ENCODE peak calls at places on chromosomes 3 and 15, in nine cellular contexts. One of them, this sample, is unnamed.

GRCh38 chr3:107881517-107881916 is 209.3 kb downstream of the CD47 start:
- DNase-seq in cardiac fibroblast: no peak
- DNase-seq in GM06990: no peak
- DNase-seq in GM10248: no peak
- DNase-seq in activated B cell treated with CpG ODN at 0.5 μM for 24 hours: no peak
- DNase-seq in esophagus muscularis mucosa: no peak
- DNase-seq in lower leg skin: no peak
- DNase-seq in Panc1: no peak
- DNase-seq in endothelial cell: no peak
- DNase-seq in this sample: no peak

GRCh38 chr3:188153498-188153948 is 434 bp upstream of the LPP start:
- DNase-seq in cardiac fibroblast: peak
- DNase-seq in GM06990: no peak
- DNase-seq in GM10248: no peak
- DNase-seq in activated B cell treated with CpG ODN at 0.5 μM for 24 hours: no peak
- DNase-seq in esophagus muscularis mucosa: peak
- DNase-seq in lower leg skin: peak
- DNase-seq in Panc1: peak
- DNase-seq in endothelial cell: peak
- DNase-seq in this sample: no peak

GRCh38 chr3:47347217-47347801 is 33.5 kb upstream of the PTPN23 start:
- DNase-seq in cardiac fibroblast: peak
- DNase-seq in GM06990: peak
- DNase-seq in GM10248: peak
- DNase-seq in activated B cell treated with CpG ODN at 0.5 μM for 24 hours: no peak
- DNase-seq in esophagus muscularis mucosa: no peak
- DNase-seq in lower leg skin: no peak
- DNase-seq in Panc1: no peak
- DNase-seq in endothelial cell: no peak
- DNase-seq in this sample: no peak

GRCh38 chr3:64122476-64122875 is 99.2 kb upstream of the PSMD6 start:
- DNase-seq in cardiac fibroblast: no peak
- DNase-seq in GM06990: no peak
- DNase-seq in GM10248: no peak
- DNase-seq in activated B cell treated with CpG ODN at 0.5 μM for 24 hours: no peak
- DNase-seq in esophagus muscularis mucosa: no peak
- DNase-seq in lower leg skin: no peak
- DNase-seq in Panc1: no peak
- DNase-seq in endothelial cell: no peak
- DNase-seq in this sample: no peak

GRCh38 chr3:117736851-117737250 is 1027.3 kb downstream of the TUSC7 start:
- DNase-seq in cardiac fibroblast: peak
- DNase-seq in GM06990: no peak
- DNase-seq in GM10248: no peak
- DNase-seq in activated B cell treated with CpG ODN at 0.5 μM for 24 hours: no peak
- DNase-seq in esophagus muscularis mucosa: no peak
- DNase-seq in lower leg skin: no peak
- DNase-seq in Panc1: no peak
- DNase-seq in endothelial cell: no peak
- DNase-seq in this sample: no peak

GRCh38 chr15:40441736-40442531 is 1.2 kb downstream of the BAHD1 start:
- DNase-seq in cardiac fibroblast: no peak
- DNase-seq in GM06990: peak
- DNase-seq in GM10248: peak
- DNase-seq in activated B cell treated with CpG ODN at 0.5 μM for 24 hours: peak
- DNase-seq in esophagus muscularis mucosa: no peak
- DNase-seq in lower leg skin: no peak
- DNase-seq in Panc1: no peak
- DNase-seq in endothelial cell: peak
- DNase-seq in this sample: peak

GRCh38 chr3:84759361-84759760 is 199.4 kb upstream of the CADM2 start:
- DNase-seq in cardiac fibroblast: no peak
- DNase-seq in GM06990: no peak
- DNase-seq in GM10248: no peak
- DNase-seq in activated B cell treated with CpG ODN at 0.5 μM for 24 hours: no peak
- DNase-seq in esophagus muscularis mucosa: no peak
- DNase-seq in lower leg skin: no peak
- DNase-seq in Panc1: no peak
- DNase-seq in endothelial cell: no peak
- DNase-seq in this sample: no peak

GRCh38 chr15:95296626-95297025 is 1033.9 kb upstream of the NR2F2 start:
- DNase-seq in cardiac fibroblast: no peak
- DNase-seq in GM06990: no peak
- DNase-seq in GM10248: no peak
- DNase-seq in activated B cell treated with CpG ODN at 0.5 μM for 24 hours: no peak
- DNase-seq in esophagus muscularis mucosa: no peak
- DNase-seq in lower leg skin: no peak
- DNase-seq in Panc1: no peak
- DNase-seq in endothelial cell: no peak
- DNase-seq in this sample: no peak

GRCh38 chr15:64344651-64345262 is 11.2 kb downstream of the CSNK1G1 start:
- DNase-seq in cardiac fibroblast: peak
- DNase-seq in GM06990: no peak
- DNase-seq in GM10248: no peak
- DNase-seq in activated B cell treated with CpG ODN at 0.5 μM for 24 hours: no peak
- DNase-seq in esophagus muscularis mucosa: no peak
- DNase-seq in lower leg skin: no peak
- DNase-seq in Panc1: no peak
- DNase-seq in endothelial cell: no peak
- DNase-seq in this sample: no peak

GRCh38 chr3:108001457-108001856 is 89.4 kb downstream of the CD47 start:
- DNase-seq in cardiac fibroblast: peak
- DNase-seq in GM06990: no peak
- DNase-seq in GM10248: no peak
- DNase-seq in activated B cell treated with CpG ODN at 0.5 μM for 24 hours: no peak
- DNase-seq in esophagus muscularis mucosa: no peak
- DNase-seq in lower leg skin: no peak
- DNase-seq in Panc1: no peak
- DNase-seq in endothelial cell: no peak
- DNase-seq in this sample: no peak

GRCh38 chr15:31327674-31328424 is 1.2 kb downstream of the KLF13 start:
- DNase-seq in cardiac fibroblast: peak
- DNase-seq in GM06990: peak
- DNase-seq in GM10248: peak
- DNase-seq in activated B cell treated with CpG ODN at 0.5 μM for 24 hours: peak
- DNase-seq in esophagus muscularis mucosa: no peak
- DNase-seq in lower leg skin: peak
- DNase-seq in Panc1: no peak
- DNase-seq in endothelial cell: peak
- DNase-seq in this sample: peak

GRCh38 chr15:56821721-56822425 is 88.6 kb upstream of the ZNF280D start:
- DNase-seq in cardiac fibroblast: peak
- DNase-seq in GM06990: peak
- DNase-seq in GM10248: peak
- DNase-seq in activated B cell treated with CpG ODN at 0.5 μM for 24 hours: no peak
- DNase-seq in esophagus muscularis mucosa: no peak
- DNase-seq in lower leg skin: no peak
- DNase-seq in Panc1: peak
- DNase-seq in endothelial cell: peak
- DNase-seq in this sample: peak

DNA sequence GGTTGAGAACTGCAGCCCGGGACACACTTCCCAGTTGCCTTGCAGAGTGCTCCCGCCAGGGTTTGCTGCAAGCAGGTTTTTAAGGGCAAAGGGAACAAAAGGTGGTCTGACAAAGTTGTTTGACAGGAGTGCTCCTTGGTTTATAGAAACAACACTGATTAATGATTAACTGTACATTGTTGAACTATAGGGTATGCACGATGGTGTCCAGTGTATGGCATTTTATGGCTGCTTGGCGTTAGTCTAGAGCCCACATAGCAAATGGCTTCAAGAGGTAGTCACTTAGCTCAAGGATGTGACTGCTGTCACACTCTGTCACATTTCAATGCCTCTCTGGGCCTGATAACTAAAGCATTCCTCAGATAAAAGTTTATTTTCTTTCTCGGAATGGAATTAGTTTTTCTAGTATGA is 61.2 kb upstream of the GATM start:
- DNase-seq in cardiac fibroblast: no peak
- DNase-seq in GM06990: no peak
- DNase-seq in GM10248: no peak
- DNase-seq in activated B cell treated with CpG ODN at 0.5 μM for 24 hours: no peak
- DNase-seq in esophagus muscularis mucosa: no peak
- DNase-seq in lower leg skin: no peak
- DNase-seq in Panc1: no peak
- DNase-seq in endothelial cell: no peak
- DNase-seq in this sample: no peak
- TF ChIP-seq CTCF in cardiac fibroblast: no peak
- TF ChIP-seq CTCF in GM06990: no peak
- TF ChIP-seq CTCF in GM10248: no peak
- TF ChIP-seq CTCF in activated B cell treated with CpG ODN at 0.5 μM for 24 hours: no peak
- TF ChIP-seq CTCF in esophagus muscularis mucosa: no peak
- TF ChIP-seq CTCF in lower leg skin: no peak
- TF ChIP-seq CTCF in Panc1: no peak
- TF ChIP-seq CTCF in endothelial cell: no peak
- TF ChIP-seq CTCF in this sample: no peak

DNA sequence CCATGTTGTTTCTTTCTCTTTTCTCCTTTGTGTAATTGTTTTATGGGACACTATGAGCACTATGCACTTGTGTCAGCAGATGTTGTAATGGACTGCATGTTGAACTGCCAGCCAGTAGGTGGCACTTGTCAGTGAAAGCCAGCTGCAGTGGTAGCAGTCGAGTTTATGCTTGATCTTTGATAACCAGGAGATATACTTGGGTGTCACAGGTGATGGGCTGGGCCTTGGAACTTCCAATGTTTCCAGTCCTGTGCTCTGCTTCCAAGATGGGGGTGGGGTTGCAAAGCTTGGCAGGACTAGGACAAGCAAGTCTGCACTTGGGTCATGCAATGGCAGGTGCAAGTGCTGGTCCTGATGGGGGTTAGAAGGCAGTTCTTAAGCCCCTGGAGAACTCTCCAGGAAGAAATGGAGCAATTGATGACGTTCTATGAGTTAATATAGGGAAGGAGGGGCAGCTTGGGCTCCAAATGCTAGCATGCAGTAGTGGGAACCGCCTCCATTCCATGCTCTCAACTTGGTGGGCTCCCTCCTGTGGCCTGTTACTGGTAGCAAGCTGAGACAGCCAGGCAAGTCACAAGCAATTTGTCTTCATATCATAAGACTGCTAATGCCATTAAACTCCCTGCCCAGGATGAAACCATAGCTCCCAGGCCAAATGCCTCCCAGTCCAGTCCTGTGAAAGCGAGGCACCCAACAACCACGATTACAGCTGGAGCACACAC is 287.3 kb downstream of the CGGBP1 start:
- DNase-seq in cardiac fibroblast: peak
- DNase-seq in GM06990: peak
- DNase-seq in GM10248: peak
- DNase-seq in activated B cell treated with CpG ODN at 0.5 μM for 24 hours: no peak
- DNase-seq in esophagus muscularis mucosa: no peak
- DNase-seq in lower leg skin: no peak
- DNase-seq in Panc1: peak
- DNase-seq in endothelial cell: peak
- DNase-seq in this sample: no peak
- TF ChIP-seq CTCF in cardiac fibroblast: peak
- TF ChIP-seq CTCF in GM06990: peak
- TF ChIP-seq CTCF in GM10248: peak
- TF ChIP-seq CTCF in activated B cell treated with CpG ODN at 0.5 μM for 24 hours: no peak
- TF ChIP-seq CTCF in esophagus muscularis mucosa: peak
- TF ChIP-seq CTCF in lower leg skin: no peak
- TF ChIP-seq CTCF in Panc1: peak
- TF ChIP-seq CTCF in endothelial cell: peak
- TF ChIP-seq CTCF in this sample: peak

GRCh38 chr3:41198950-41199865 is at the start of gene CTNNB1:
- DNase-seq in cardiac fibroblast: peak
- DNase-seq in GM06990: peak
- DNase-seq in GM10248: peak
- DNase-seq in activated B cell treated with CpG ODN at 0.5 μM for 24 hours: peak
- DNase-seq in esophagus muscularis mucosa: peak
- DNase-seq in lower leg skin: peak
- DNase-seq in Panc1: no peak
- DNase-seq in endothelial cell: peak
- DNase-seq in this sample: peak
- TF ChIP-seq CTCF in cardiac fibroblast: no peak
- TF ChIP-seq CTCF in GM06990: no peak
- TF ChIP-seq CTCF in GM10248: no peak
- TF ChIP-seq CTCF in activated B cell treated with CpG ODN at 0.5 μM for 24 hours: no peak
- TF ChIP-seq CTCF in esophagus muscularis mucosa: peak
- TF ChIP-seq CTCF in lower leg skin: no peak
- TF ChIP-seq CTCF in Panc1: no peak
- TF ChIP-seq CTCF in endothelial cell: peak
- TF ChIP-seq CTCF in this sample: no peak

GRCh38 chr3:186004671-186005070 is 66.9 kb upstream of the TRA2B start:
- DNase-seq in cardiac fibroblast: no peak
- DNase-seq in GM06990: no peak
- DNase-seq in GM10248: no peak
- DNase-seq in activated B cell treated with CpG ODN at 0.5 μM for 24 hours: no peak
- DNase-seq in esophagus muscularis mucosa: peak
- DNase-seq in lower leg skin: peak
- DNase-seq in Panc1: no peak
- DNase-seq in endothelial cell: no peak
- DNase-seq in this sample: no peak

GRCh38 chr3:186004209-186004608 is 66.4 kb upstream of the TRA2B start:
- DNase-seq in cardiac fibroblast: no peak
- DNase-seq in GM06990: no peak
- DNase-seq in GM10248: no peak
- DNase-seq in activated B cell treated with CpG ODN at 0.5 μM for 24 hours: no peak
- DNase-seq in esophagus muscularis mucosa: no peak
- DNase-seq in lower leg skin: no peak
- DNase-seq in Panc1: no peak
- DNase-seq in endothelial cell: no peak
- DNase-seq in this sample: no peak

GRCh38 chr3:186001838-186002237 is 64.0 kb upstream of the TRA2B start:
- DNase-seq in cardiac fibroblast: no peak
- DNase-seq in GM06990: no peak
- DNase-seq in GM10248: no peak
- DNase-seq in activated B cell treated with CpG ODN at 0.5 μM for 24 hours: no peak
- DNase-seq in esophagus muscularis mucosa: no peak
- DNase-seq in lower leg skin: no peak
- DNase-seq in Panc1: no peak
- DNase-seq in endothelial cell: no peak
- DNase-seq in this sample: no peak

GRCh38 chr3:186003610-186004009 is 65.8 kb upstream of the TRA2B start:
- DNase-seq in cardiac fibroblast: no peak
- DNase-seq in GM06990: no peak
- DNase-seq in GM10248: peak
- DNase-seq in activated B cell treated with CpG ODN at 0.5 μM for 24 hours: no peak
- DNase-seq in esophagus muscularis mucosa: no peak
- DNase-seq in lower leg skin: peak
- DNase-seq in Panc1: no peak
- DNase-seq in endothelial cell: no peak
- DNase-seq in this sample: no peak

DNA sequence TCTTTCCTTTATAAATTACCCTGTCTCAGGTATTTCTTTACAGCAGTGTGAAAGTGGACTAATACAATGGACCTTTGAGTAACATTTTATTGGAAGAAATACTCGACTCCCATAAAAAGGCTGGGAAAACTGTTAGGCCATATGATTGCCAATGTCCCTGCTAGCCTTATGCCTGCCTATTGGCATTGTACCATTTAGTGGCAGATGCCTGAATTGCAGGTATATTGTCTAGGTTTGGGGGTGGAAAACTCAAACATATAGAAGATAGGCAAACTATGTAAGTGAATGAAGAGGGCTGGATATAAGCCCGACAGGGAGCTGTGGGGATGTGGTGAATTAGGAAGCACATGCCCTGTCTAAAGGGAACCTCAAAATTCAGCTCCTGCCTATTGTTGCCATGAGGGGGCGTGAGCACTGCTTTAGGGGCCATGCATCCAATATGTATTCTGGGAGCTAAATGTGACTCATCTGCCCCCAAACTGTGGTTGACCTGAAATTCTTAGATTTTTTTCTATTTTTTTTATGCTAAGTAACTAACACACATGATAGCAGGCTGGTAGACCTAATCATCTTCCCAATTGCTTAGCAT is 65.2 kb upstream of the TRA2B start:
- DNase-seq in cardiac fibroblast: peak
- DNase-seq in GM06990: no peak
- DNase-seq in GM10248: no peak
- DNase-seq in activated B cell treated with CpG ODN at 0.5 μM for 24 hours: no peak
- DNase-seq in esophagus muscularis mucosa: no peak
- DNase-seq in lower leg skin: peak
- DNase-seq in Panc1: no peak
- DNase-seq in endothelial cell: no peak
- DNase-seq in this sample: no peak
- TF ChIP-seq CTCF in cardiac fibroblast: peak
- TF ChIP-seq CTCF in GM06990: peak
- TF ChIP-seq CTCF in GM10248: peak
- TF ChIP-seq CTCF in activated B cell treated with CpG ODN at 0.5 μM for 24 hours: no peak
- TF ChIP-seq CTCF in esophagus muscularis mucosa: no peak
- TF ChIP-seq CTCF in lower leg skin: no peak
- TF ChIP-seq CTCF in Panc1: peak
- TF ChIP-seq CTCF in endothelial cell: no peak
- TF ChIP-seq CTCF in this sample: peak